ENCODE peak calls at places on chromosomes 5 and 9, in six cellular contexts. Z, X, C, V, W and N are unnamed samples.

GRCh38 chr9:136058152-136058483 is 37.0 kb downstream of the NACC2 start:
- DNase-seq in Z (no peak), X (no peak), C (no peak), V (peak), W (no peak), N (peak)

GRCh38 chr9:3732077-3733038 is 206.6 kb upstream of the RFX3 start:
- DNase-seq in Z (peak), X (peak), C (peak), V (peak), W (peak), N (no peak)

GRCh38 chr5:139651863-139652787 is 4.0 kb downstream of the CXXC5 start:
- DNase-seq in Z (peak), X (peak), C (peak), V (peak), W (peak), N (no peak)

GRCh38 chr5:133746834-133747233 is 134.5 kb upstream of the FSTL4 start:
- DNase-seq in Z (no peak), X (no peak), C (no peak), V (no peak), W (peak), N (no peak)

GRCh38 chr5:17381926-17382325 is 116.1 kb upstream of the TAF11L2 start:
- DNase-seq in Z (no peak), X (peak), C (no peak), V (no peak), W (no peak), N (peak)

GRCh38 chr5:32790411-32790951 is 79.4 kb downstream of the NPR3 start:
- DNase-seq in Z (no peak), X (no peak), C (peak), V (no peak), W (no peak), N (no peak)

GRCh38 chr9:23849379-23849778 is 23.3 kb upstream of the ELAVL2 start:
- DNase-seq in Z (no peak), X (no peak), C (no peak), V (no peak), W (no peak), N (no peak)

GRCh38 chr5:68618501-68618900 is 402.9 kb downstream of the PIK3R1 start:
- DNase-seq in Z (no peak), X (no peak), C (no peak), V (no peak), W (no peak), N (no peak)

GRCh38 chr5:28961806-28962205 is 1923.4 kb upstream of the CDH9 start:
- DNase-seq in Z (no peak), X (no peak), C (peak), V (no peak), W (no peak), N (no peak)

GRCh38 chr9:114371986-114372917 is 15.5 kb downstream of the AKNA start:
- DNase-seq in Z (no peak), X (no peak), C (no peak), V (no peak), W (peak), N (peak)

GRCh38 chr9:135218331-135219225 is 131.1 kb downstream of the OLFM1 start:
- DNase-seq in Z (no peak), X (no peak), C (no peak), V (no peak), W (no peak), N (no peak)

GRCh38 chr5:7518947-7519560 is 123.1 kb downstream of the ADCY2 start:
- DNase-seq in Z (no peak), X (no peak), C (no peak), V (no peak), W (no peak), N (no peak)

GRCh38 chr5:156522651-156523529 is 195.9 kb downstream of the SGCD start:
- DNase-seq in Z (no peak), X (no peak), C (no peak), V (no peak), W (no peak), N (no peak)

GRCh38 chr5:36662291-36662851 is 56.0 kb downstream of the SLC1A3 start:
- DNase-seq in Z (no peak), X (peak), C (no peak), V (no peak), W (no peak), N (no peak)

GRCh38 chr5:113338628-113339027 is 96.2 kb downstream of the TSSK1B start:
- DNase-seq in Z (no peak), X (no peak), C (peak), V (no peak), W (no peak), N (no peak)

GRCh38 chr5:57863661-57864060 is 381.1 kb upstream of the ACTBL2 start:
- DNase-seq in Z (no peak), X (no peak), C (no peak), V (no peak), W (no peak), N (no peak)

GRCh38 chr5:108773330-108773729 is 25.6 kb downstream of the FER start:
- DNase-seq in Z (no peak), X (no peak), C (no peak), V (no peak), W (no peak), N (no peak)

GRCh38 chr5:56172225-56172624 is 60.9 kb downstream of the ANKRD55 start:
- DNase-seq in Z (no peak), X (no peak), C (peak), V (no peak), W (peak), N (no peak)

GRCh38 chr5:102663771-102664530 is 91.2 kb upstream of the PAM start:
- DNase-seq in Z (peak), X (no peak), C (peak), V (no peak), W (no peak), N (no peak)

GRCh38 chr9:83957029-83957513 is 22.9 kb downstream of the HNRNPK start:
- DNase-seq in Z (no peak), X (no peak), C (peak), V (no peak), W (peak), N (no peak)

GRCh38 chr9:69785757-69786156 is 25.9 kb upstream of the PTAR1 start:
- DNase-seq in Z (no peak), X (no peak), C (peak), V (no peak), W (peak), N (no peak)

GRCh38 chr5:10479226-10479721 is 37.6 kb downstream of the ROPN1L start:
- DNase-seq in Z (no peak), X (no peak), C (peak), V (no peak), W (peak), N (no peak)

GRCh38 chr5:96614110-96614691 is 48.0 kb upstream of the CAST start:
- DNase-seq in Z (peak), X (peak), C (peak), V (peak), W (peak), N (no peak)

GRCh38 chr5:145124806-145125205 is 710.3 kb downstream of the PRELID2 start:
- DNase-seq in Z (no peak), X (no peak), C (peak), V (no peak), W (no peak), N (no peak)

GRCh38 chr5:143001764-143002351 is 231.7 kb downstream of the ARHGAP26 start:
- DNase-seq in Z (no peak), X (no peak), C (peak), V (no peak), W (peak), N (peak)

GRCh38 chr5:52690236-52690685 is 97.5 kb upstream of the ITGA1 start:
- DNase-seq in Z (no peak), X (no peak), C (peak), V (no peak), W (no peak), N (no peak)

GRCh38 chr5:163373401-163374066 is 63.9 kb upstream of the CCNG1 start:
- DNase-seq in Z (no peak), X (no peak), C (no peak), V (no peak), W (no peak), N (no peak)